ENCODE peak calls at places on chromosomes 3 and 15, in seven cellular contexts. One of them, this sample, is unnamed.

GRCh38 chr3:102471001-102471400 is 36.2 kb downstream of the ZPLD1 start:
- DNase-seq in adrenal gland: no peak
- DNase-seq in GM13977: no peak
- DNase-seq in heart right ventricle: no peak
- DNase-seq in ovary: no peak
- DNase-seq in esophagus squamous epithelium: no peak
- DNase-seq in GM12878: no peak
- DNase-seq in this sample: no peak

GRCh38 chr3:32438596-32439344 is 47.1 kb downstream of the CMTM7 start:
- DNase-seq in esophagus squamous epithelium: no peak
- DNase-seq in GM12878: peak
- DNase-seq in adrenal gland: no peak
- DNase-seq in ovary: no peak
- DNase-seq in GM13977: peak
- DNase-seq in heart right ventricle: no peak
- DNase-seq in this sample: no peak

GRCh38 chr3:12139111-12139511 is 19.6 kb downstream of the TIMP4 start:
- DNase-seq in esophagus squamous epithelium: no peak
- DNase-seq in ovary: peak
- DNase-seq in adrenal gland: peak
- DNase-seq in GM13977: no peak
- DNase-seq in GM12878: no peak
- DNase-seq in heart right ventricle: no peak
- DNase-seq in this sample: no peak

GRCh38 chr15:40336129-40337122 is 4.3 kb downstream of the CCDC9B start:
- DNase-seq in esophagus squamous epithelium: no peak
- DNase-seq in GM13977: peak
- DNase-seq in ovary: no peak
- DNase-seq in adrenal gland: no peak
- DNase-seq in GM12878: no peak
- DNase-seq in heart right ventricle: no peak
- DNase-seq in this sample: no peak

GRCh38 chr3:140008693-140008980 is 73.7 kb downstream of the CLSTN2 start:
- DNase-seq in adrenal gland: no peak
- DNase-seq in GM12878: no peak
- DNase-seq in GM13977: no peak
- DNase-seq in heart right ventricle: no peak
- DNase-seq in ovary: no peak
- DNase-seq in esophagus squamous epithelium: no peak
- DNase-seq in this sample: no peak

GRCh38 chr15:85473455-85473854 is 93.1 kb downstream of the AKAP13 start:
- DNase-seq in GM13977: no peak
- DNase-seq in ovary: no peak
- DNase-seq in adrenal gland: no peak
- DNase-seq in GM12878: no peak
- DNase-seq in esophagus squamous epithelium: no peak
- DNase-seq in heart right ventricle: no peak
- DNase-seq in this sample: no peak

GRCh38 chr15:34436956-34437442 is 609 bp downstream of the GOLGA8A start:
- DNase-seq in GM12878: no peak
- DNase-seq in GM13977: peak
- DNase-seq in ovary: peak
- DNase-seq in adrenal gland: no peak
- DNase-seq in esophagus squamous epithelium: no peak
- DNase-seq in heart right ventricle: peak
- DNase-seq in this sample: peak

GRCh38 chr15:57205999-57206398 is 170.3 kb upstream of the CGNL1 start:
- DNase-seq in adrenal gland: no peak
- DNase-seq in ovary: no peak
- DNase-seq in esophagus squamous epithelium: no peak
- DNase-seq in GM13977: no peak
- DNase-seq in GM12878: no peak
- DNase-seq in heart right ventricle: no peak
- DNase-seq in this sample: no peak

GRCh38 chr3:7332696-7333095 is 471.8 kb downstream of the GRM7 start:
- DNase-seq in ovary: no peak
- DNase-seq in adrenal gland: no peak
- DNase-seq in esophagus squamous epithelium: no peak
- DNase-seq in GM12878: no peak
- DNase-seq in heart right ventricle: no peak
- DNase-seq in GM13977: no peak
- DNase-seq in this sample: no peak

GRCh38 chr3:50164056-50164455 is 8.9 kb downstream of the SEMA3F start:
- DNase-seq in GM13977: no peak
- DNase-seq in heart right ventricle: peak
- DNase-seq in ovary: no peak
- DNase-seq in GM12878: no peak
- DNase-seq in adrenal gland: peak
- DNase-seq in esophagus squamous epithelium: no peak
- DNase-seq in this sample: no peak

GRCh38 chr3:64329037-64329436 is 103.8 kb upstream of the PRICKLE2 start:
- DNase-seq in adrenal gland: no peak
- DNase-seq in heart right ventricle: no peak
- DNase-seq in GM13977: no peak
- DNase-seq in esophagus squamous epithelium: no peak
- DNase-seq in ovary: no peak
- DNase-seq in GM12878: no peak
- DNase-seq in this sample: no peak

GRCh38 chr3:187042062-187042745 is 97.1 kb downstream of the RPL39L start:
- DNase-seq in esophagus squamous epithelium: no peak
- DNase-seq in adrenal gland: no peak
- DNase-seq in heart right ventricle: no peak
- DNase-seq in GM13977: no peak
- DNase-seq in GM12878: no peak
- DNase-seq in ovary: no peak
- DNase-seq in this sample: no peak

GRCh38 chr15:25717116-25717755 is 145.9 kb downstream of the ATP10A start:
- DNase-seq in heart right ventricle: no peak
- DNase-seq in esophagus squamous epithelium: no peak
- DNase-seq in adrenal gland: no peak
- DNase-seq in GM12878: peak
- DNase-seq in GM13977: no peak
- DNase-seq in ovary: no peak
- DNase-seq in this sample: no peak

GRCh38 chr3:108849075-108849474 is 26.5 kb downstream of the TRAT1 start:
- DNase-seq in esophagus squamous epithelium: no peak
- DNase-seq in ovary: no peak
- DNase-seq in adrenal gland: no peak
- DNase-seq in GM13977: no peak
- DNase-seq in GM12878: no peak
- DNase-seq in heart right ventricle: no peak
- DNase-seq in this sample: no peak

DNA sequence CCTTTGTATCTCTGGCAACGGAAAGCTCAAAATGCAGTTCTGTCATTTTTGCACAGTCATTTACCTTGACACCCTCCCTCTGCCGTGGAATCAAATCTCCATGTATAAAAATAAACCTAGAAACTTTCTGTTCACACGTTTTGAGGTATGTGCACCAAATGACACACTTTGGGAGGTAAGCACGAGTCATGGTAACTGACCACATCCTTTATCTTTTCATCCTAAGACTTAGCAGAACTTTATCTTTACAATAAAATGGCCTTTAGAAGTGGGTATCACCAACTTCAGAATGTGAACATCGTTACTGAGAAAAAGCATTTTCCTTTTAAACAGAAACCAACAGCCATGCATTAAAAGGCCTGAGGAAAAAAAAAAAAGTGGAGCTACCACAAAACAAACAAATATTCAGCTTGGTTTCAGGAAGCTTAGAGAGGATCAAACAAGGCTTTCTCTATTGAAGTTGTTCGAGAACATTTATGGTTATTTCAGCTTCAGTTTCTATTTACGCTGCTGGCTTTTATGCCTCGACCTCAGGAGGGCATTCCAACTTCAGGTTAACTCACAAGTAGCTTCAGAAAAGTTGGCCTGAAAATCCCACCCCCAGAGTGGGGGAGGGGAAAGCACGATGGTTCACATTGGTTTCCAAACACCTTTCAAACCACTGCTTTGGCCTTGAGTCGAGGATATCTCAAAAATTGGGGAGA is 171.1 kb upstream of the ICE2 start:
- DNase-seq in esophagus squamous epithelium: no peak
- DNase-seq in ovary: no peak
- DNase-seq in heart right ventricle: no peak
- DNase-seq in GM12878: peak
- DNase-seq in GM13977: peak
- DNase-seq in adrenal gland: no peak
- DNase-seq in this sample: no peak
- TF ChIP-seq CTCF in esophagus squamous epithelium: no peak
- TF ChIP-seq CTCF in ovary: no peak
- TF ChIP-seq CTCF in heart right ventricle: no peak
- TF ChIP-seq CTCF in GM12878: peak
- TF ChIP-seq CTCF in GM13977: peak
- TF ChIP-seq CTCF in adrenal gland: no peak
- TF ChIP-seq CTCF in this sample: no peak

DNA sequence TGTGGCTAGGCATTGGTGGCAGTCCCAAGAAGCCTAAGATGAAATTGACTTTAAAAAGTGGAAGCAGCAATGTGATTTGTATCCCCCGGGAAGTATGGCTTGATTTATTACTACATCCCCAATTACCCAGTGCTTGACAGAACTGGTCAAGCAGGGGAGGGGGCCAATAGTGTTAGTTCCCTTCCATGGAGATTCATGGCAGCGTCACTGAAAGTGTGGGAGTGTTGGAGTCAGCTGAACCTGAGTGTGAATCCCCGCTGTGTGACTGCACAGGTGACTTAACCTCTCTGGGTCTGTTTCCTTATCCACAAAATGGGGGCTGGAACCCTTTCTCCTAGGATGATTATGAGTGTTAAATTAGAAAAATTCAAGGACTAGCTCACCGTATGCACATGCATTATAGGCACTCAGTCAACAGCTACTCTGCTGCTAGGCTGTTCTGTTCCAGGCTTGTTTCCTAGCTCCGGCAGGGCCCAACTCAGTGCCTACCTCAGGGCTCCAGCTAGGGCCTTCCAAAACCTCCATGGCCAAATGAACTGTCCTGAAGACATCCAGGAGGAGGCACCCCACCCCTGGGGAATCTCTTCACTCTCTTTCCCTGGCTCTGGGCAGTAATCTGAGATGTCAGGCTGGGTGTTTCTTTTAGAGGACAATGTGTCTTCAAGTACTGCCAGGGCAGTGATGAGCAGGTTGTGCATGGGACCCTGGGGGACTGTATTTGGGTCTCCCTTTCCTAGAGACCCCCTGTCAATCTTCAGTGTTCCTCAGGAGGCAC is 38.5 kb upstream of the TPM1 start:
- DNase-seq in ovary: no peak
- DNase-seq in esophagus squamous epithelium: no peak
- DNase-seq in GM12878: no peak
- DNase-seq in adrenal gland: no peak
- DNase-seq in heart right ventricle: no peak
- DNase-seq in GM13977: no peak
- DNase-seq in this sample: no peak
- TF ChIP-seq CTCF in ovary: no peak
- TF ChIP-seq CTCF in esophagus squamous epithelium: no peak
- TF ChIP-seq CTCF in GM12878: no peak
- TF ChIP-seq CTCF in adrenal gland: no peak
- TF ChIP-seq CTCF in heart right ventricle: no peak
- TF ChIP-seq CTCF in GM13977: no peak
- TF ChIP-seq CTCF in this sample: no peak

DNA sequence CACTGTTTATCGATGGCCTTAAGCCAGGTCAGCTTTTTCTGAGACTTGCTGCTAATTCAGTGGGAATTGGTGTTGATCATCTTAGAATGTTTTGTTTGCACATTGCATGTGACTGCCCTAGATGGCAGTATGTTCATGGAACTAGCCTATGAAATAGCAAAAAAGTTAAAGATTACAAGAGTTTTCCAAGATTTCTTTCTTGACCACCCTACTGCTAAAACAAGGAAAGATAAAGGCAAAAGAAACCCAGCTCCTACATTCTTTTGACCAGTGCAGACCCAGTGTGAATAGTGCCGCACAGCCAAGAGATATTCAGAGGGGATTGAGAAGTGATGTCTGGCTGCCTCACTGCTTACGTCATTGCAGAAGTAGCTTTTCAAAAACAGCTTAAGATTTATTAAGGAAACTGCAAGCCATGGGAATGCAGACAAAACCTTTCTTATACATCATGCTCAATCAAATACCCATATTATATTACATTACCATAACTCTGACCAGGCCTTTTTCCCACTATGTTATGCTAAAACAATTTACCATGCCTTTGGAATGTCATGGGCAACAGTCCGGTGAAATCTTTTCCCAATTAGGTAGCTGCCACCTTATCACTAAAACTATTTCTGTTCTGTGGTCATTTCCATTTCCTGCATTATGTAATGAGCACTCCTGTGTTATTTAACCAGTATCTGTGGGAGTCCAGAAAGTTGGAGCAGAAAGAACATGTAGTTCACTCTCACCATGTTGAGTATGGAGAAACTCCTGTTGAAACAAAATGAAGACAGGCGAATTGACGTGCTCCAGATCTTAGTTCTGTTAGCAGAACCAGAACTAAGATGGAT is 6.0 kb downstream of the PHLDB2 start:
- DNase-seq in ovary: peak
- DNase-seq in heart right ventricle: no peak
- DNase-seq in GM13977: no peak
- DNase-seq in GM12878: no peak
- DNase-seq in esophagus squamous epithelium: no peak
- DNase-seq in adrenal gland: peak
- DNase-seq in this sample: no peak
- TF ChIP-seq CTCF in ovary: no peak
- TF ChIP-seq CTCF in heart right ventricle: peak
- TF ChIP-seq CTCF in GM13977: peak
- TF ChIP-seq CTCF in GM12878: no peak
- TF ChIP-seq CTCF in esophagus squamous epithelium: no peak
- TF ChIP-seq CTCF in adrenal gland: no peak
- TF ChIP-seq CTCF in this sample: no peak

GRCh38 chr15:100638177-100638730 is 35.9 kb downstream of the ASB7 start:
- DNase-seq in esophagus squamous epithelium: no peak
- DNase-seq in heart right ventricle: no peak
- DNase-seq in GM12878: no peak
- DNase-seq in ovary: no peak
- DNase-seq in adrenal gland: no peak
- DNase-seq in GM13977: no peak
- DNase-seq in this sample: no peak

GRCh38 chr15:100642950-100643338 is 40.6 kb downstream of the ASB7 start:
- DNase-seq in heart right ventricle: no peak
- DNase-seq in GM13977: no peak
- DNase-seq in esophagus squamous epithelium: no peak
- DNase-seq in ovary: no peak
- DNase-seq in adrenal gland: no peak
- DNase-seq in GM12878: no peak
- DNase-seq in this sample: no peak

DNA sequence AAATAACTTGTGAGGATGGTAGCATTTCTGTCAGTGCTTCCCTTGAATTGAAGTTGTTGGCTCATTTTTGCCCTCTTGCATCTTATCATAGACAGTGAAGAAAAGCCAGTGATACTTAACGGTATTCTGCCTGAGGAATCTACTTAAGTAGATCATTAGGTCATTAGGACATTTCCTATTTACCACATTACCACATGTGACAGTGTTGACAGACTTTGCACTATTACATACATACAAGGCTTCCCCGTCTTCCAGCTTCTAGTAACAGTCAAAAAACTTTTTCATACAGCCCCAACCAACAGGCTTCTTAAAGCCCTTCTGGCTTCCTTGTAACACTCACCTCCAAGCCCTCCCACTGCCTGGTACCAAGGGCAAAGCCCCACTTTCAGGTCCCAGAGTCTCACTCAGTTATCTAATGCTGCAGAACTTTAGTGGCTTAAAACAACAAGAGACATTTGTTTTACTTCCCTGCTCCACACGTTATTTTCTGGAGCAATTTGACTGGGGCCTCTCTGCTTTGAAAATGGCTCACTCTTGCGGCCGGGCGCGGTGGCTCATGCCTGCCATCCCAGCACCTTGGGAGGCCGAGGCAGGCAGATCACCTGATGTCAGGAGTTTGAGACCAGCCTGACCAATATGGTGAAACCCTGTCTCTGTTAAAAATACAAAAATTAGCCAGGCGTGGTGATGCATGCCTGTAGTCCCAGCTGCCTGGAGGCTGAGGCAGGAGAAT is 40.0 kb downstream of the ASB7 start:
- DNase-seq in GM13977: no peak
- DNase-seq in GM12878: no peak
- DNase-seq in heart right ventricle: no peak
- DNase-seq in adrenal gland: no peak
- DNase-seq in ovary: no peak
- DNase-seq in esophagus squamous epithelium: no peak
- DNase-seq in this sample: no peak
- TF ChIP-seq CTCF in GM13977: no peak
- TF ChIP-seq CTCF in GM12878: no peak
- TF ChIP-seq CTCF in heart right ventricle: no peak
- TF ChIP-seq CTCF in adrenal gland: no peak
- TF ChIP-seq CTCF in ovary: no peak
- TF ChIP-seq CTCF in esophagus squamous epithelium: no peak
- TF ChIP-seq CTCF in this sample: no peak

This sample was measured in natural killer cell.